ENCODE peak calls at places on chromosomes 12 and 14, in four cellular contexts. One of them, this sample, is unnamed.
A peak's percentile ranks its signal among the peaks of the same experiment; 100 is the strongest.

GRCh38 chr14:76942288-76942778 is 86.2 kb downstream of the IRF2BPL start:
- DNase-seq in SK-N-SH: no peak
- DNase-seq in GM12878: peak; percentile 72
- DNase-seq in K562: no peak
- DNase-seq in this sample: no peak

GRCh38 chr12:50483488-50483887 is 21.3 kb upstream of the DIP2B start:
- DNase-seq in GM12878: no peak
- DNase-seq in K562: no peak
- DNase-seq in SK-N-SH: no peak
- DNase-seq in this sample: no peak

GRCh38 chr12:2376855-2377657 is 324.3 kb downstream of the CACNA1C start:
- DNase-seq in K562: no peak
- DNase-seq in SK-N-SH: no peak
- DNase-seq in GM12878: no peak
- DNase-seq in this sample: no peak

GRCh38 chr14:77239412-77239811 is 31.6 kb downstream of the NGB start:
- DNase-seq in GM12878: no peak
- DNase-seq in SK-N-SH: no peak
- DNase-seq in K562: no peak
- DNase-seq in this sample: no peak

GRCh38 chr12:80580254-80580653 is 127.2 kb upstream of the MYF6 start:
- DNase-seq in SK-N-SH: peak; percentile 1
- DNase-seq in GM12878: no peak
- DNase-seq in K562: no peak
- DNase-seq in this sample: no peak

GRCh38 chr12:13175499-13175898 is 21.0 kb upstream of the EMP1 start:
- DNase-seq in K562: no peak
- DNase-seq in SK-N-SH: no peak
- DNase-seq in GM12878: no peak
- DNase-seq in this sample: no peak

GRCh38 chr12:4914720-4915119 is 5.0 kb downstream of the KCNA1 start:
- DNase-seq in GM12878: no peak
- DNase-seq in SK-N-SH: no peak
- DNase-seq in K562: no peak
- DNase-seq in this sample: no peak

GRCh38 chr14:63909984-63910383 is 57.2 kb downstream of the SYNE2 start:
- DNase-seq in SK-N-SH: no peak
- DNase-seq in GM12878: no peak
- DNase-seq in K562: no peak
- DNase-seq in this sample: no peak

GRCh38 chr14:42222924-42223471 is 616.3 kb downstream of the LRFN5 start:
- DNase-seq in GM12878: peak; percentile 67
- DNase-seq in K562: no peak
- DNase-seq in SK-N-SH: no peak
- DNase-seq in this sample: no peak

GRCh38 chr14:68491793-68492192 is 301.1 kb downstream of the ZFP36L1 start:
- DNase-seq in GM12878: no peak
- DNase-seq in K562: no peak
- DNase-seq in SK-N-SH: no peak
- DNase-seq in this sample: no peak

GRCh38 chr12:93033948-93034347 is 104.9 kb upstream of the EEA1 start:
- DNase-seq in GM12878: no peak
- DNase-seq in SK-N-SH: peak; percentile 10
- DNase-seq in K562: no peak
- DNase-seq in this sample: no peak

GRCh38 chr12:57222286-57223190 is 5.9 kb downstream of the NXPH4 start:
- DNase-seq in SK-N-SH: no peak
- DNase-seq in K562: no peak
- DNase-seq in GM12878: no peak
- DNase-seq in this sample: no peak

GRCh38 chr12:132218915-132219314 is 74.7 kb downstream of the NOC4L start:
- DNase-seq in K562: peak; percentile 68
- DNase-seq in SK-N-SH: peak; percentile 77
- DNase-seq in GM12878: no peak
- DNase-seq in this sample: peak; percentile 81

GRCh38 chr14:26199599-26200370 is 398.0 kb downstream of the NOVA1 start:
- DNase-seq in K562: no peak
- DNase-seq in GM12878: no peak
- DNase-seq in SK-N-SH: no peak
- DNase-seq in this sample: no peak

GRCh38 chr12:68406134-68406576 is 74.0 kb upstream of the MDM1 start:
- DNase-seq in GM12878: no peak
- DNase-seq in K562: no peak
- DNase-seq in SK-N-SH: peak; percentile 32
- DNase-seq in this sample: peak; percentile 30

GRCh38 chr14:103123634-103124500 is 606 bp downstream of the TNFAIP2 start:
- DNase-seq in GM12878: no peak
- DNase-seq in SK-N-SH: no peak
- DNase-seq in K562: no peak
- DNase-seq in this sample: no peak

GRCh38 chr12:75660805-75661404 is 149.5 kb upstream of the KRR1 start:
- DNase-seq in GM12878: no peak
- DNase-seq in SK-N-SH: no peak
- DNase-seq in K562: no peak
- DNase-seq in this sample: no peak

GRCh38 chr12:80469681-80470080 is 25.6 kb downstream of the PTPRQ start:
- DNase-seq in K562: no peak
- DNase-seq in GM12878: no peak
- DNase-seq in SK-N-SH: no peak
- DNase-seq in this sample: no peak

GRCh38 chr12:87163122-87163521 is 866.1 kb downstream of the C12orf50 start:
- DNase-seq in K562: no peak
- DNase-seq in SK-N-SH: no peak
- DNase-seq in GM12878: no peak
- DNase-seq in this sample: no peak

GRCh38 chr12:117067638-117068037 is 31.6 kb downstream of the TESC start:
- DNase-seq in K562: no peak
- DNase-seq in SK-N-SH: no peak
- DNase-seq in GM12878: no peak
- DNase-seq in this sample: no peak

GRCh38 chr12:91205791-91206190 is 23.2 kb upstream of the DCN start:
- DNase-seq in K562: no peak
- DNase-seq in GM12878: no peak
- DNase-seq in SK-N-SH: no peak
- DNase-seq in this sample: no peak

GRCh38 chr12:123143753-123144461 is 7.0 kb downstream of the PITPNM2 start:
- DNase-seq in K562: no peak
- DNase-seq in GM12878: no peak
- DNase-seq in SK-N-SH: no peak
- DNase-seq in this sample: no peak

GRCh38 chr14:64296561-64296960 is 2.4 kb upstream of the ESR2 start:
- DNase-seq in K562: no peak
- DNase-seq in GM12878: no peak
- DNase-seq in SK-N-SH: no peak
- DNase-seq in this sample: no peak

GRCh38 chr12:7628401-7628961 is 37.2 kb downstream of the APOBEC1 start:
- DNase-seq in K562: no peak
- DNase-seq in GM12878: no peak
- DNase-seq in SK-N-SH: no peak
- DNase-seq in this sample: no peak

GRCh38 chr14:92613681-92614260 is 100.2 kb downstream of the RIN3 start:
- DNase-seq in SK-N-SH: no peak
- DNase-seq in GM12878: no peak
- DNase-seq in K562: no peak
- DNase-seq in this sample: no peak
- TF ChIP-seq FOXM1 in SK-N-SH: no peak
- TF ChIP-seq FOXM1 in GM12878: no peak
- TF ChIP-seq FOXM1 in K562: no peak
- TF ChIP-seq FOXM1 in this sample: no peak

GRCh38 chr14:70139384-70139783 is 49.4 kb downstream of the SLC8A3 start:
- DNase-seq in GM12878: peak; percentile 7
- DNase-seq in SK-N-SH: no peak
- DNase-seq in K562: no peak
- DNase-seq in this sample: no peak
- TF ChIP-seq FOXM1 in GM12878: no peak
- TF ChIP-seq FOXM1 in SK-N-SH: no peak
- TF ChIP-seq FOXM1 in K562: no peak
- TF ChIP-seq FOXM1 in this sample: no peak

GRCh38 chr14:96847451-96847850 is 50.3 kb downstream of the VRK1 start:
- DNase-seq in K562: no peak
- DNase-seq in GM12878: no peak
- DNase-seq in SK-N-SH: no peak
- DNase-seq in this sample: no peak

GRCh38 chr14:96839251-96839650 is 42.1 kb downstream of the VRK1 start:
- DNase-seq in SK-N-SH: no peak
- DNase-seq in K562: no peak
- DNase-seq in GM12878: no peak
- DNase-seq in this sample: no peak

GRCh38 chr14:96838449-96838848 is 41.3 kb downstream of the VRK1 start:
- DNase-seq in K562: no peak
- DNase-seq in GM12878: no peak
- DNase-seq in SK-N-SH: no peak
- DNase-seq in this sample: no peak

GRCh38 chr14:96844857-96845570 is 47.8 kb downstream of the VRK1 start:
- DNase-seq in SK-N-SH: no peak
- DNase-seq in K562: no peak
- DNase-seq in GM12878: no peak
- DNase-seq in this sample: no peak

GRCh38 chr14:96843137-96843536 is 46.0 kb downstream of the VRK1 start:
- DNase-seq in SK-N-SH: no peak
- DNase-seq in GM12878: no peak
- DNase-seq in K562: no peak
- DNase-seq in this sample: no peak
- TF ChIP-seq FOXM1 in SK-N-SH: no peak
- TF ChIP-seq FOXM1 in GM12878: no peak
- TF ChIP-seq FOXM1 in K562: no peak
- TF ChIP-seq FOXM1 in this sample: no peak

DNA sequence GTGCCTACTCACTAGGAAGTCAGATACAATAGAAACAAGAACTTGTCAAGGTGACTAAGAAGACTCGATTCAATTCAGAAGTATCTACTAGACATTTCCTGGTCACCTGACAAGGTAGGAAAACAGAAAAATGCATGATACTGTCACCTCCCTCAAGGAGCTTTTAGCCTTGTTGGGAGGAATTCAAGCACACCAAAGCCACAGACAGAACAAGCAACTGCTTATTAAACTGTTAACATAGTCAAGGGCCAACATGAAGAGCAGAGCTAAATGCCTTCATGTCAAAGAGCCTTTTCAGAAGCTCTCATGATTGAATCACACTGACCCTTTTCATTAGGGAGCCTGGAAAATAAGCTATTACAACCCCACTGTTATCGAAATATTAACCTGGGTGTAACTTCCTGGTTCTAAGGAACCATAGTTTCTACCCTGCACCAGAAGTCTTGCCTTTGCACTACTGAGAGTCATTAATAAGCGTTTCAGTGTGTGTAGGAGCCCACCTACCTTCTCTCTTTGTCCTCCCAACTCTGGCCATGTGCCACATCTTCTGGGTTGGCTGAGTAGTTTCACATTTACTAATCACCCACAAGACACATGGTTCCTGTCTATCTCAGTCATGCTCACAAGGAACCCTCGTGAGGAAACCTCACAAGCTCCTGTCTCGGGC is 31.0 kb upstream of the LGALS3 start:
- DNase-seq in SK-N-SH: no peak
- DNase-seq in K562: no peak
- DNase-seq in GM12878: peak; percentile 99
- DNase-seq in this sample: no peak
- TF ChIP-seq FOXM1 in SK-N-SH: no peak
- TF ChIP-seq FOXM1 in K562: no peak
- TF ChIP-seq FOXM1 in GM12878: peak; percentile 71
- TF ChIP-seq FOXM1 in this sample: no peak

DNA sequence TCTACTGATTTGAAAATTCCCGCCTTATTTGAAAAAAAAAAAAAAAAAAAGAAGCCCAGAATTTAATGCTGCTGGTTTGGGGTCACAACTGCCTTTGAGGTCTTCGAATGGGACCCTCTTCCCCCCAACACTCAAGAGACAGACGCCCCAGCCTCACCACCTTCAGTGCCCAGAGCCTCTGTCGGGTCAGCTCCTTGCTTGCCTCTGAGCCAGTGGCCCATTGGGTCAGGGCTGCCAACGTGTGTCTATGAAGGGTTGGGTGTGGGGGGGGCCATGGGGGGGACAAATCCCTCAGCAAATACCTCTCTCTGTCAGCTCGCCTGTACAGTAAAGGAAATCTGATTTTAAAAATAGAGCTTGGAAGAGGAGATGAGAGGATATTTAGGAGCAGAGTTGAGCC is 13.5 kb downstream of the RTL1 start:
- DNase-seq in SK-N-SH: no peak
- DNase-seq in GM12878: no peak
- DNase-seq in K562: no peak
- DNase-seq in this sample: no peak
- TF ChIP-seq FOXM1 in SK-N-SH: no peak
- TF ChIP-seq FOXM1 in GM12878: no peak
- TF ChIP-seq FOXM1 in K562: no peak
- TF ChIP-seq FOXM1 in this sample: no peak

This sample was measured in HEK293T.